ENCODE peak calls at places on chromosomes 1 and 21, in six cellular contexts. One of them, this sample, is unnamed.

GRCh38 chr1:19676438-19676922 is 11.8 kb downstream of the HTR6 start:
- DNase-seq in H1: peak
- DNase-seq in H9: peak
- DNase-seq in trophoblast cell: peak
- DNase-seq in neuronal stem cell: peak
- DNase-seq in mesenchymal stem cell: peak
- DNase-seq in this sample: peak

GRCh38 chr21:38334866-38335265 is 78.1 kb downstream of the KCNJ15 start:
- DNase-seq in trophoblast cell: peak
- DNase-seq in H1: no peak
- DNase-seq in mesenchymal stem cell: no peak
- DNase-seq in H9: no peak
- DNase-seq in neuronal stem cell: no peak
- DNase-seq in this sample: no peak

GRCh38 chr1:77536813-77537212 is 145.6 kb downstream of the ZZZ3 start:
- DNase-seq in trophoblast cell: no peak
- DNase-seq in H9: no peak
- DNase-seq in mesenchymal stem cell: peak
- DNase-seq in H1: no peak
- DNase-seq in neuronal stem cell: no peak
- DNase-seq in this sample: peak

GRCh38 chr21:42763578-42764442 is 110.4 kb downstream of the PDE9A start:
- DNase-seq in H1: no peak
- DNase-seq in mesenchymal stem cell: no peak
- DNase-seq in neuronal stem cell: no peak
- DNase-seq in trophoblast cell: no peak
- DNase-seq in H9: no peak
- DNase-seq in this sample: no peak

GRCh38 chr1:11485191-11485590 is 6.2 kb downstream of the DISP3 start:
- DNase-seq in neuronal stem cell: no peak
- DNase-seq in H9: no peak
- DNase-seq in mesenchymal stem cell: no peak
- DNase-seq in trophoblast cell: no peak
- DNase-seq in H1: no peak
- DNase-seq in this sample: no peak

GRCh38 chr1:2972879-2973575 is 48.2 kb upstream of the ACTRT2 start:
- DNase-seq in neuronal stem cell: no peak
- DNase-seq in trophoblast cell: no peak
- DNase-seq in mesenchymal stem cell: no peak
- DNase-seq in H9: no peak
- DNase-seq in H1: no peak
- DNase-seq in this sample: no peak

GRCh38 chr21:15240846-15241245 is 176.0 kb upstream of the NRIP1 start:
- DNase-seq in neuronal stem cell: no peak
- DNase-seq in H1: no peak
- DNase-seq in trophoblast cell: no peak
- DNase-seq in H9: no peak
- DNase-seq in mesenchymal stem cell: no peak
- DNase-seq in this sample: no peak

GRCh38 chr21:15014220-15014619 is 50.6 kb downstream of the NRIP1 start:
- DNase-seq in mesenchymal stem cell: no peak
- DNase-seq in H9: no peak
- DNase-seq in neuronal stem cell: no peak
- DNase-seq in trophoblast cell: no peak
- DNase-seq in H1: no peak
- DNase-seq in this sample: peak

GRCh38 chr21:37230632-37231246 is 36.4 kb downstream of the VPS26C start:
- DNase-seq in H1: no peak
- DNase-seq in neuronal stem cell: no peak
- DNase-seq in H9: no peak
- DNase-seq in mesenchymal stem cell: no peak
- DNase-seq in trophoblast cell: no peak
- DNase-seq in this sample: no peak

GRCh38 chr1:10514490-10515235 is 39.9 kb downstream of the PEX14 start:
- DNase-seq in H9: no peak
- DNase-seq in H1: no peak
- DNase-seq in neuronal stem cell: no peak
- DNase-seq in trophoblast cell: no peak
- DNase-seq in mesenchymal stem cell: peak
- DNase-seq in this sample: peak

GRCh38 chr1:109805486-109806180 is 41.9 kb upstream of the EPS8L3 start:
- DNase-seq in H9: peak
- DNase-seq in mesenchymal stem cell: no peak
- DNase-seq in neuronal stem cell: no peak
- DNase-seq in trophoblast cell: peak
- DNase-seq in H1: no peak
- DNase-seq in this sample: no peak

GRCh38 chr1:26853156-26853555 is 9.8 kb upstream of the SFN start:
- DNase-seq in H9: peak
- DNase-seq in H1: no peak
- DNase-seq in neuronal stem cell: peak
- DNase-seq in trophoblast cell: peak
- DNase-seq in mesenchymal stem cell: peak
- DNase-seq in this sample: peak

GRCh38 chr1:29490204-29490934 is 254.0 kb downstream of the PTPRU start:
- DNase-seq in H1: no peak
- DNase-seq in H9: no peak
- DNase-seq in neuronal stem cell: no peak
- DNase-seq in mesenchymal stem cell: no peak
- DNase-seq in trophoblast cell: no peak
- DNase-seq in this sample: no peak

GRCh38 chr1:161046574-161047167 is 894 bp upstream of the USF1 start:
- DNase-seq in trophoblast cell: no peak
- DNase-seq in neuronal stem cell: no peak
- DNase-seq in H1: no peak
- DNase-seq in mesenchymal stem cell: no peak
- DNase-seq in H9: no peak
- DNase-seq in this sample: no peak
- H2AK5ac ChIP-seq in trophoblast cell: peak
- H2AK5ac ChIP-seq in neuronal stem cell: no peak
- H2AK5ac ChIP-seq in H1: no peak
- H2AK5ac ChIP-seq in mesenchymal stem cell: peak
- H2AK5ac ChIP-seq in H9: no peak
- H2AK5ac ChIP-seq in this sample: peak

DNA sequence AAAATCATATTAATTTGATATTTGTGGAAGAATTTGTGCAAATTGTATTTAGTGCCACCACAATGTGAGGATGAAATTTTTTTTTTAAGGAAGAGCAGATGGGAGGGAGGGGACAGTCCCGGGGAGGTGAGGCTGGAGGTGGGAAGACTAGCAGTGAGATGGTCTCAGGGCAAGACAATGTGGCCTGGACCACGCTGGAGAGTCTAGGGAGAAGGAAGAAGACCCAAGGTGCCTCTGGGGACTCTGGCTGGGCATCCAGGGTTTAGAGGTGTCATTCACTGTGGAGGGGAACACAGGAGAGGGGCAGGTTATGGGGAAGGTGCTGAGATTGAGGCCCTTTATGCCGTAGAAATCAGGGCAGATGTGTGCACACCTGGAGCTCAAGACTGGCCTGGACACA is 10.3 kb upstream of the THEMIS2 start:
- DNase-seq in mesenchymal stem cell: no peak
- DNase-seq in trophoblast cell: no peak
- DNase-seq in H9: no peak
- DNase-seq in neuronal stem cell: no peak
- DNase-seq in H1: no peak
- DNase-seq in this sample: no peak
- H2AFZ ChIP-seq in mesenchymal stem cell: no peak
- H2AFZ ChIP-seq in trophoblast cell: no peak
- H2AFZ ChIP-seq in H9: no peak
- H2AFZ ChIP-seq in neuronal stem cell: peak
- H2AFZ ChIP-seq in H1: no peak
- H2AFZ ChIP-seq in this sample: peak

DNA sequence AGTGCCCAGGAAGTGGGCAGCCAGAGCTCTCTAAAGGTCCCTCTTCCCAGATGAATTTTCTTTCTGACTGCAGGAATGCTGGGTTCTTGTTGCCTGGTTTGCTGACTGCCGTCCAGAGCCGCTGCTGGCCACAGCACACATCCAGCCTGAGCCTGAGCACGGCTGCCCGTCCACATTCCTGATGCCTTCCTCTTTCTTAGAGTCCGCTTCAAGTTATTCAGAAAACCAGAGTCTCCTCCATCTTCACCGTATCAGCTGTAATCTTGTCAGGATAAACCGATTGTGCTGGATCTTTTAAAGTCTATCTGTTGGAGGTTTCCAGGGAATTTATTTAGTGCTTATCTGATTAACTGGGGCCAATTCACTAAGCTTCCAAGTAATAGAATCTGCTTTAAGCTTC is 84.8 kb upstream of the BCAR3 start:
- DNase-seq in trophoblast cell: peak
- DNase-seq in neuronal stem cell: no peak
- DNase-seq in mesenchymal stem cell: no peak
- DNase-seq in H9: no peak
- DNase-seq in H1: no peak
- DNase-seq in this sample: no peak
- H2AK5ac ChIP-seq in trophoblast cell: no peak
- H2AK5ac ChIP-seq in neuronal stem cell: no peak
- H2AK5ac ChIP-seq in mesenchymal stem cell: no peak
- H2AK5ac ChIP-seq in H9: no peak
- H2AK5ac ChIP-seq in H1: no peak
- H2AK5ac ChIP-seq in this sample: no peak

GRCh38 chr1:39524591-39525365 is 33.3 kb downstream of the BMP8A start:
- DNase-seq in mesenchymal stem cell: no peak
- DNase-seq in trophoblast cell: no peak
- DNase-seq in H9: no peak
- DNase-seq in neuronal stem cell: no peak
- DNase-seq in H1: no peak
- DNase-seq in this sample: no peak
- H2AFZ ChIP-seq in mesenchymal stem cell: no peak
- H2AFZ ChIP-seq in trophoblast cell: no peak
- H2AFZ ChIP-seq in H9: no peak
- H2AFZ ChIP-seq in neuronal stem cell: no peak
- H2AFZ ChIP-seq in H1: no peak
- H2AFZ ChIP-seq in this sample: no peak

GRCh38 chr1:16081636-16082035 is 8.2 kb upstream of the FAM131C start:
- DNase-seq in mesenchymal stem cell: no peak
- DNase-seq in H1: no peak
- DNase-seq in neuronal stem cell: no peak
- DNase-seq in H9: no peak
- DNase-seq in trophoblast cell: no peak
- DNase-seq in this sample: no peak
- H2AK5ac ChIP-seq in mesenchymal stem cell: peak
- H2AK5ac ChIP-seq in H1: no peak
- H2AK5ac ChIP-seq in neuronal stem cell: peak
- H2AK5ac ChIP-seq in H9: no peak
- H2AK5ac ChIP-seq in trophoblast cell: peak
- H2AK5ac ChIP-seq in this sample: peak

GRCh38 chr1:16913866-16914662 is 7.7 kb upstream of the CROCC start:
- DNase-seq in neuronal stem cell: peak
- DNase-seq in H9: peak
- DNase-seq in mesenchymal stem cell: peak
- DNase-seq in H1: peak
- DNase-seq in trophoblast cell: peak
- DNase-seq in this sample: peak
- H2AFZ ChIP-seq in neuronal stem cell: peak
- H2AFZ ChIP-seq in H9: no peak
- H2AFZ ChIP-seq in mesenchymal stem cell: peak
- H2AFZ ChIP-seq in H1: peak
- H2AFZ ChIP-seq in trophoblast cell: peak
- H2AFZ ChIP-seq in this sample: peak